ENCODE peak calls at places on chromosomes 13 and 19, in ten cellular contexts. Y, H, L, X, E, C, R, T, U and M are unnamed samples.
A peak's percentile ranks its signal among the peaks of the same experiment; 100 is the strongest.

GRCh38 chr13:48476215-48476614 is 56.7 kb downstream of the RCBTB2 start:
- DNase-seq in Y (no peak), H (no peak), L (no peak), X (no peak), E (no peak), C (no peak), R (no peak), T (no peak), U (no peak), M (no peak)

GRCh38 chr19:29514525-29515232 is 11.1 kb upstream of the VSTM2B start:
- DNase-seq in Y (no peak), H (no peak), L (no peak), X (no peak), E (no peak), C (peak; percentile 23), R (no peak), T (no peak), U (no peak), M (no peak)

GRCh38 chr13:102983496-102983895 is 82.7 kb downstream of the SLC10A2 start:
- DNase-seq in Y (no peak), H (no peak), L (no peak), X (no peak), E (no peak), C (no peak), R (no peak), T (no peak), U (no peak), M (no peak)

GRCh38 chr19:45424191-45425058 is 708 bp upstream of the ERCC1 start:
- DNase-seq in Y (peak; percentile 94), H (peak; percentile 97), L (peak; percentile 81), X (peak; percentile 67), E (peak; percentile 71), C (peak; percentile 61), R (peak; percentile 95), T (peak; percentile 52), U (peak; percentile 75), M (peak; percentile 93)

GRCh38 chr13:42041017-42041683 is 7.3 kb upstream of the DGKH start:
- DNase-seq in Y (peak; percentile 69), H (peak; percentile 64), L (peak; percentile 28), X (peak; percentile 33), E (peak; percentile 53), C (peak; percentile 55), R (peak; percentile 56), T (peak; percentile 53), U (peak; percentile 73), M (peak; percentile 86)

GRCh38 chr19:49860716-49861100 is 6.7 kb downstream of the PNKP start:
- DNase-seq in Y (no peak), H (no peak), L (no peak), X (no peak), E (no peak), C (no peak), R (no peak), T (no peak), U (no peak), M (no peak)

GRCh38 chr19:13996928-13997636 is 9.0 kb downstream of the RFX1 start:
- DNase-seq in Y (no peak), H (no peak), L (no peak), X (no peak), E (peak; percentile 8), C (no peak), R (no peak), T (no peak), U (no peak), M (peak; percentile 57)

GRCh38 chr19:38488811-38489481 is 55.5 kb downstream of the RYR1 start:
- DNase-seq in Y (no peak), H (no peak), L (no peak), X (no peak), E (no peak), C (no peak), R (no peak), T (no peak), U (no peak), M (no peak)

GRCh38 chr13:110245421-110245899 is 61.5 kb downstream of the COL4A1 start:
- DNase-seq in Y (no peak), H (peak; percentile 72), L (no peak), X (no peak), E (no peak), C (no peak), R (no peak), T (no peak), U (no peak), M (no peak)
- H3K4me1 ChIP-seq in Y (peaks cover 17% of the 10 kb centered on the region), H (peaks cover 34% of the 10 kb centered on the region), L (peaks cover 12% of the 10 kb centered on the region), X (no peaks in the 10 kb centered on the region), E (peaks cover 99% of the 10 kb centered on the region), C (no peaks in the 10 kb centered on the region), R (peaks cover 33% of the 10 kb centered on the region), T (no peaks in the 10 kb centered on the region), U (peaks cover 13% of the 10 kb centered on the region), M (peaks cover 13% of the 10 kb centered on the region)

GRCh38 chr19:6270076-6270745 is 9.6 kb downstream of the MLLT1 start:
- DNase-seq in Y (no peak), H (no peak), L (no peak), X (no peak), E (no peak), C (no peak), R (no peak), T (no peak), U (no peak), M (peak; percentile 70)

GRCh38 chr19:6269101-6269886 is 10.5 kb downstream of the MLLT1 start:
- DNase-seq in Y (no peak), H (no peak), L (no peak), X (no peak), E (no peak), C (no peak), R (no peak), T (no peak), U (no peak), M (peak; percentile 61)

GRCh38 chr19:6270822-6271221 is 9.0 kb downstream of the MLLT1 start:
- DNase-seq in Y (no peak), H (no peak), L (no peak), X (no peak), E (no peak), C (no peak), R (no peak), T (no peak), U (no peak), M (no peak)

GRCh38 chr19:6267552-6268381 is 12.0 kb downstream of the MLLT1 start:
- DNase-seq in Y (no peak), H (peak; percentile 59), L (no peak), X (no peak), E (no peak), C (no peak), R (no peak), T (no peak), U (no peak), M (no peak)

DNA sequence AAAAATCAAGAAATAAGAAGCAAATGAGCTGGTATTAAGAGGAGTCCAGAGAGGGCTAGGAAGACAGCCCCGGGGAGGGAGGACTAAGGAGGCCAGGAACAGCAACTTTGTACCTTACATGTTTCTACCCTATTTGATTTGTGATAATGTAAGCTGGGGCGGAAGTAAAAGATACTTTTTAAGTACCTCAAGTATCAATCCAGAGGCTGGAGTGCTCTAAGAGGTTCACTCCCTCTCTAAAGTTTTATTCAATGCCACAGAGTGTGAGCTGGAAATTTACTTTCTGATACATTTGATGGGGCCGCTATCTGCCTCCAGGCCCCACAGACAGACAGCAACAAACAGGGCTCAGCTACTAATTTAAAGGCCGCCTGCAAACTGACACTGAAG is 11.4 kb downstream of the MLLT1 start:
- DNase-seq in Y (no peak), H (no peak), L (no peak), X (no peak), E (no peak), C (no peak), R (no peak), T (no peak), U (no peak), M (no peak)
- H3K4me3 ChIP-seq in Y (no peak overlapping the region), H (no peak overlapping the region), L (no peak overlapping the region), X (no peak overlapping the region), E (no peak overlapping the region), C (no peak overlapping the region), R (no peak overlapping the region), T (no peak overlapping the region), U (no peak overlapping the region), M (no peak overlapping the region)

DNA sequence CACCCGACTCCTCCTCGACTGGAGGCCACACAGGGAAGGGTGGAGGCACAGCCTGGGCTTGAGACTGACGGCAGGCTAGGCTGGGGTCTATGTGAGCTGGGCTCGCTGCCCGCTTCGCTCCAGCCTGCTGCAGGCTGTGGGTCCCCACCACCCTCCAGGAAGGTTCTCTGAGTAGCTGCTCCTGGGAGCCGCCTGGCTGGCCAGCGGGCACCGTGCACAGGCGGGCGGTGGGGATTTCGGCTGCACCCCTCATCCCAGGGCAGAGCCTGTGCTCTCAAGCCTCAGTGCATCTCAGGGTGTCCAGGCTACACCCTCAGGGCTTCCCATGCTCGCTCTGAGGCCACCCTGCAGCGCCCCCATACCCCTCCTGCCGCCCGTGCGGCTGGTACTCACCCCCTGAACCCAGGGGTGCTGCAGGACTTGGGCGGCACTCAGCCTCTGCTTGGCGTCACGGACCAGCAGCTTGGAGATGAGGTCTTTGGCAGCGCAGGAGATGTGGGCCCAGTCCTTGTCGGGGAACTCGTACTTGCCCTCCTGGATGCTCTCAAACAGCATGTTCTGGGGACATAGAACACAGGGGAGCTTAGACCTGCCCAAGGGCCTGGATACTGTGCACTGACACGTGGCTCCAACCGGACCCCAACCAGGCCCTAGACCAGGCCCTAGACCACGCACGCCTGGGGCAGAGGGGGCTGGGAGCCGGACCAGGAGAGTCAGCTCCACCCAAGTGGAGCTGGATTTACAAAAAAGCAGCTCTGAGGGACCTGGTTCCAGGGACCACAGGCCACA is 10.2 kb downstream of the MKNK2 start:
- DNase-seq in Y (no peak), H (no peak), L (no peak), X (no peak), E (no peak), C (no peak), R (no peak), T (no peak), U (no peak), M (peak; percentile 77)
- H3K4me1 ChIP-seq in Y (peaks cover 16% of the 10 kb centered on the region), H (peaks cover 9% of the 10 kb centered on the region), L (peaks cover 60% of the 10 kb centered on the region), X (peaks cover 39% of the 10 kb centered on the region), E (peaks cover 75% of the 10 kb centered on the region), C (peaks cover 51% of the 10 kb centered on the region), R (peaks cover 14% of the 10 kb centered on the region), T (peaks cover 37% of the 10 kb centered on the region), U (peaks cover 36% of the 10 kb centered on the region), M (peaks cover 45% of the 10 kb centered on the region)

GRCh38 chr13:44301639-44302015 is 72.0 kb upstream of the SERP2 start:
- DNase-seq in Y (no peak), H (no peak), L (no peak), X (no peak), E (no peak), C (no peak), R (no peak), T (no peak), U (no peak), M (no peak)

GRCh38 chr13:44302948-44303575 is 70.6 kb upstream of the SERP2 start:
- DNase-seq in Y (peak; percentile 13), H (peak; percentile 84), L (no peak), X (no peak), E (no peak), C (no peak), R (no peak), T (no peak), U (no peak), M (no peak)

GRCh38 chr13:44303681-44304432 is 69.8 kb upstream of the SERP2 start:
- DNase-seq in Y (peak; percentile 83), H (no peak), L (peak; percentile 61), X (no peak), E (peak; percentile 78), C (no peak), R (no peak), T (no peak), U (peak; percentile 41), M (peak; percentile 82)

GRCh38 chr13:44300895-44301638 is 72.6 kb upstream of the SERP2 start:
- DNase-seq in Y (peak; percentile 85), H (peak; percentile 94), L (peak; percentile 70), X (peak; percentile 63), E (peak; percentile 53), C (peak; percentile 18), R (peak; percentile 74), T (no peak), U (no peak), M (no peak)

DNA sequence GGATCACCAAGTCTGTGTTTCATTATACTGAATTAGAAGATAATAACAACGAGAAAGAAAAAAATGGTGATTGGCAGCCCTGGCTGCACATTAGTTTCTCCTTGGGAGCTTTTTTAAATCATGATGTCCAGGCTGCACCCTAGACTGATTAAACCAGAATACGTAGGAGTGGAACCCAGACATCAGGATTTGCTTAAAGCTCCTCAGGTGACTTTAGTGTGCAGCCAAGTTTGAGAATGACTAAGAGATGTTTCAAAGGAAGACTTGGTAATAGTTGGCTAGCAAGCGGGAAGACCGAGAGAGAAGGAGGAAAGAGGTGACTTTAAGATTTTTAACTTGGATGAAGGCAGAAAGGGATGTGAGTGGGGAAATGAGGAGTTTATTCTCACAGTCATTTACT is 71.4 kb upstream of the SERP2 start:
- DNase-seq in Y (no peak), H (peak; percentile 85), L (no peak), X (no peak), E (no peak), C (no peak), R (no peak), T (no peak), U (no peak), M (no peak)
- H3K4me3 ChIP-seq in Y (no peak overlapping the region), H (no peak overlapping the region), L (no peak overlapping the region), X (no peak overlapping the region), E (no peak overlapping the region), C (no peak overlapping the region), R (no peak overlapping the region), T (no peak overlapping the region), U (no peak overlapping the region), M (no peak overlapping the region)